ENCODE peak calls at places on chromosome 21, in four cellular contexts. One of them, this sample, is unnamed.

GRCh38 chr21:38159355-38159754 is 97.4 kb upstream of the KCNJ15 start:
- DNase-seq in testis: peak; percentile 84
- DNase-seq in prostate gland: peak; percentile 57
- DNase-seq in sigmoid colon: no peak
- DNase-seq in this sample: no peak

GRCh38 chr21:37551406-37552355 is 185.1 kb downstream of the DYRK1A start:
- DNase-seq in testis: peak; percentile 48
- DNase-seq in prostate gland: no peak
- DNase-seq in sigmoid colon: peak; percentile 76
- DNase-seq in this sample: no peak

GRCh38 chr21:42818328-42818749 is 61.0 kb downstream of the WDR4 start:
- DNase-seq in testis: peak; percentile 83
- DNase-seq in prostate gland: peak; percentile 66
- DNase-seq in sigmoid colon: peak; percentile 79
- DNase-seq in this sample: peak; percentile 92

GRCh38 chr21:35444391-35444790 is 395.3 kb upstream of the RUNX1 start:
- DNase-seq in testis: no peak
- DNase-seq in prostate gland: no peak
- DNase-seq in sigmoid colon: no peak
- DNase-seq in this sample: no peak

GRCh38 chr21:17726047-17726446 is 93.1 kb downstream of the C21orf91 start:
- DNase-seq in testis: no peak
- DNase-seq in prostate gland: no peak
- DNase-seq in sigmoid colon: no peak
- DNase-seq in this sample: no peak

GRCh38 chr21:42515708-42516502 is 2.3 kb downstream of the SLC37A1 start:
- DNase-seq in testis: no peak
- DNase-seq in prostate gland: peak; percentile 79
- DNase-seq in sigmoid colon: peak; percentile 48
- DNase-seq in this sample: peak; percentile 63

GRCh38 chr21:35345954-35346353 is 296.9 kb upstream of the RUNX1 start:
- DNase-seq in testis: no peak
- DNase-seq in prostate gland: no peak
- DNase-seq in sigmoid colon: no peak
- DNase-seq in this sample: no peak

GRCh38 chr21:42809171-42809570 is 70.2 kb downstream of the WDR4 start:
- DNase-seq in testis: no peak
- DNase-seq in prostate gland: no peak
- DNase-seq in sigmoid colon: no peak
- DNase-seq in this sample: no peak

GRCh38 chr21:25863031-25863430 is 128.3 kb downstream of the GABPA start:
- DNase-seq in testis: no peak
- DNase-seq in prostate gland: no peak
- DNase-seq in sigmoid colon: no peak
- DNase-seq in this sample: no peak

GRCh38 chr21:17780539-17780938 is 38.6 kb downstream of the C21orf91 start:
- DNase-seq in testis: no peak
- DNase-seq in prostate gland: no peak
- DNase-seq in sigmoid colon: no peak
- DNase-seq in this sample: no peak

GRCh38 chr21:26144026-26144425 is 26.5 kb downstream of the APP start:
- DNase-seq in testis: no peak
- DNase-seq in prostate gland: no peak
- DNase-seq in sigmoid colon: no peak
- DNase-seq in this sample: no peak

GRCh38 chr21:31410763-31411278 is 66.8 kb upstream of the TIAM1 start:
- DNase-seq in testis: no peak
- DNase-seq in prostate gland: no peak
- DNase-seq in sigmoid colon: no peak
- DNase-seq in this sample: peak; percentile 62

GRCh38 chr21:42524341-42525227 is 10.9 kb downstream of the SLC37A1 start:
- DNase-seq in testis: peak; percentile 67
- DNase-seq in prostate gland: peak; percentile 70
- DNase-seq in sigmoid colon: peak; percentile 89
- DNase-seq in this sample: no peak

GRCh38 chr21:35420658-35421057 is 371.6 kb upstream of the RUNX1 start:
- DNase-seq in testis: no peak
- DNase-seq in prostate gland: no peak
- DNase-seq in sigmoid colon: no peak
- DNase-seq in this sample: no peak

GRCh38 chr21:26587621-26588260 is 14.7 kb upstream of the CYYR1 start:
- DNase-seq in testis: no peak
- DNase-seq in prostate gland: no peak
- DNase-seq in sigmoid colon: no peak
- DNase-seq in this sample: no peak

GRCh38 chr21:46060596-46061061 is 37.3 kb upstream of the COL6A2 start:
- DNase-seq in testis: peak; percentile 73
- DNase-seq in prostate gland: no peak
- DNase-seq in sigmoid colon: peak; percentile 95
- DNase-seq in this sample: peak; percentile 95
- TF ChIP-seq POLR2A in testis: no peak
- TF ChIP-seq POLR2A in prostate gland: no peak
- TF ChIP-seq POLR2A in sigmoid colon: no peak
- TF ChIP-seq POLR2A in this sample: no peak

DNA sequence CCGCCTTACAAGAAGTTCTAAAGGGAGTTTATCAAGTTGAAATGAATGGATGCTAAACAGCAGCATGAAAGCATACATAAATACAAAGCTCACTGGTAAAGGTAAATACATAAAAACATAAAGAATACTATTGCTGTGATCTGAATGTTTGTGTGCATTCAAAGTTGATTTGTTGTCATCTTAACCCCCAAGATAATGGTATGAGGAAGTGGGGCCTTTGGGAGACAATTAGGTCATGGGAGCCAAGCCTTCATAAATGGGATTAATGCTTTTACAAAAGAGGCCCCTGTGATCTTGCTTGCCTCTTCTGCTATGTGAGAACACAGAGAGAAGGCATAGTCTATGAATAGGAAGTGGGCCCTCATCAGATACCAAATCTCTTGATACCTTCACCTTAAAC is 209.0 kb upstream of the SAMSN1 start:
- DNase-seq in testis: no peak
- DNase-seq in prostate gland: no peak
- DNase-seq in sigmoid colon: no peak
- DNase-seq in this sample: no peak
- TF ChIP-seq POLR2A in testis: no peak
- TF ChIP-seq POLR2A in prostate gland: no peak
- TF ChIP-seq POLR2A in sigmoid colon: no peak
- TF ChIP-seq POLR2A in this sample: no peak

DNA sequence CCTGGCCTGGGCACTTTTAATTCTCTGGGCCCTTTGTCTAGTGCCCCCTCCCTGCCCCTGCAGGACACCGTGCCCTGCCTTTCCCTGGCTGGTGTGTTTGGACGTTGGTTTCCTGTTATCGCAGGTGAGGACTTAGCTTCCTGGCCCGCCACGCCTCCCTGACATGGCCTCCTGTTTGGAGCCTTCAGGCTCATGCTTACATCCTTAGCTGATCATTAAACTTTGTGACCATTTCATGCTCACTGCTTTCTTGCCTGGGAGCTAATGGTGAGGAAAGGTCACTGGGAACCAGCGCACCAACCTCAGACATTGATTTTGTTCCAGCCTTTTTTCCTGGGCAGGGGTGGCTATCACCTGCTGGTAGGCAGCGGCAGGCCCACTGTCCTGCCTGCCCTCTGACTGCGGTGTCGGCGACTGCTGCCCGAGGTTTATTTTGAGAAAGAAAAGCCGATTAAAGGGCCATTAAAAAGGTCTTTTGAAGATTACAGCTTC is 3.7 kb downstream of the PFKL start:
- DNase-seq in testis: no peak
- DNase-seq in prostate gland: no peak
- DNase-seq in sigmoid colon: no peak
- DNase-seq in this sample: no peak
- TF ChIP-seq POLR2A in testis: no peak
- TF ChIP-seq POLR2A in prostate gland: no peak
- TF ChIP-seq POLR2A in sigmoid colon: no peak
- TF ChIP-seq POLR2A in this sample: no peak

DNA sequence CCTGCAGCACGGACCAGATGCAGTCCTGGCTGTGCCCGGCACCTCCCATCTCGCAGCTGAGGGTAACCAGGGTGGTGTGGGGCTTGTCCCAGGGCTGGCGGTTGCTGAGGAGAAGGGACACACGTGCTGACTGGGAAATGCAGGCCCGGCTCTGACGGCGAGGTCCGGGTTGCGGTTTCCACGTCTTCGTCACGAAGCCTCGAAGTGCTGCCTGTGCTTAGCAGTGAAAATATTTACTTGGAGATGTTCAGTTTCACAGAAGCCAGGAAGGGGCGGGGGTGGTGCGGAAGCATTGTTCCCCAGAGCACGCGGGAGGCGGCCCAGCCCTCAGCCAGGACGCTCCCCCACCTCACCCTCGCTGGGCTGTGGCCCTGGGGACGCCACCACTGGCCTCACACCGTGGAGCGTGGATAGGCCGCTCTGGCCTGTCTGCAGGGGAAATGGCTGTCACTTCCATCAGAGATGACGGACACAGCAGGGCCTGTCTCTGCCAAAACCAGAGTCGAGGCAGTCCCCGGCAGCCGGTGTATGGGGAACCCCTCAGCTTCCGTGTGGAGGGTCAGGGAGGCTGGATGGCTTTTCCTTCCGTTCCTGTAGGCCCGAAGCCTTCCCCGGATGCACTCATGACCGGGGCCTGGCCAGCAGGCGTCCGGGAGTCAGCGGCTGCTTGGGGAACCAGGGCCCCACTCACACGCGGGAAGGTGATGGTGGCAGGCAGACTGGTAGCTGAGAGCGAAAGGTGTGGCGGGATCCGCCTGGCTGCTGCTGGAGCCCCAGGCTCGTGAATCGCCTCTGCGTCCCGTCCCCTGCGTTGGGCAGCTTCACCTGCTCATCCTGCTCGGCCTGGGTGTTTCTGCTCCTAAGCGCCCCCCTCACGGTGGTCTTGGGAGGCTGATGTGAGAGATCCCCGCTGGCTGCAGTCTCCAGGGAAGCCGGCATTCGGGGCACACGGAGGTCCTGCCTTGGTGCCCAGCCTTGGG is 14.7 kb upstream of the POFUT2 start:
- DNase-seq in testis: peak; percentile 69
- DNase-seq in prostate gland: no peak
- DNase-seq in sigmoid colon: peak; percentile 95
- DNase-seq in this sample: no peak
- TF ChIP-seq POLR2A in testis: no peak
- TF ChIP-seq POLR2A in prostate gland: no peak
- TF ChIP-seq POLR2A in sigmoid colon: no peak
- TF ChIP-seq POLR2A in this sample: no peak

DNA sequence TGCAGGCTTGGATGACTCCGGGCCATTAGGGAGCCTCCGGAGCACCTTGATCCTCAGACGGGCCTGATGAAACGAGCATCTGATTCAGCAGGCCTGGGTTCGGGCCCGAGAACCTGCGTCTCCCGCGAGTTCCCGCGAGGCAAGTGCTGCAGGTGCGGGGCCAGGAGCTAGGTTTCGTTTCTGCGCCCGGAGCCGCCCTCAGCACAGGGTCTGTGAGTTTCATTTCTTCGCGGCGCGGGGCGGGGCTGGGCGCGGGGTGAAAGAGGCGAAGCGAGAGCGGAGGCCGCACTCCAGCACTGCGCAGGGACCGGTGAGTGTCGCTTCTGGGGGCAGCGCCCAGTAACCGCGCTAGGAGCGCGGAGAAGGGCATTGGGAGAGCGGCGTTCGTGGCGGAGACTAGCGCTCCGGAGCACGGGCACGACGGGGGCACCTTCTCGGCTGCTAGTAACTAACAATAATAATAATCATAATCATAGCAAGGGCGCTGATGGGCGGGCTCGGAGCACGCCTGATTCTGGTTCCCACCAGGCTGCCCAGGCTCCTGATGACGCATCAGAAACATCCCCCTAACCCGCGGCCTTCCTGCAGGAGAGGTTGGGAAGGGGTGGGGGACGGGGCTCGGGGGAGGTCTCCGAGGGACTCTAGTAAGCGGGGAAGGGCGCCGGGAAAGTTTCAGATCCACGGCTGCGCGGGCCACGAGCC is at the start of gene MX1:
- DNase-seq in testis: peak; percentile 70
- DNase-seq in prostate gland: peak; percentile 70
- DNase-seq in sigmoid colon: peak; percentile 84
- DNase-seq in this sample: no peak
- TF ChIP-seq POLR2A in testis: no peak
- TF ChIP-seq POLR2A in prostate gland: peak; percentile 86
- TF ChIP-seq POLR2A in sigmoid colon: peak; percentile 52
- TF ChIP-seq POLR2A in this sample: no peak

GRCh38 chr21:39611547-39612190 is 1.1 kb upstream of the B3GALT5 start:
- DNase-seq in testis: no peak
- DNase-seq in prostate gland: no peak
- DNase-seq in sigmoid colon: no peak
- DNase-seq in this sample: no peak
- TF ChIP-seq POLR2A in testis: no peak
- TF ChIP-seq POLR2A in prostate gland: no peak
- TF ChIP-seq POLR2A in sigmoid colon: no peak
- TF ChIP-seq POLR2A in this sample: no peak

DNA sequence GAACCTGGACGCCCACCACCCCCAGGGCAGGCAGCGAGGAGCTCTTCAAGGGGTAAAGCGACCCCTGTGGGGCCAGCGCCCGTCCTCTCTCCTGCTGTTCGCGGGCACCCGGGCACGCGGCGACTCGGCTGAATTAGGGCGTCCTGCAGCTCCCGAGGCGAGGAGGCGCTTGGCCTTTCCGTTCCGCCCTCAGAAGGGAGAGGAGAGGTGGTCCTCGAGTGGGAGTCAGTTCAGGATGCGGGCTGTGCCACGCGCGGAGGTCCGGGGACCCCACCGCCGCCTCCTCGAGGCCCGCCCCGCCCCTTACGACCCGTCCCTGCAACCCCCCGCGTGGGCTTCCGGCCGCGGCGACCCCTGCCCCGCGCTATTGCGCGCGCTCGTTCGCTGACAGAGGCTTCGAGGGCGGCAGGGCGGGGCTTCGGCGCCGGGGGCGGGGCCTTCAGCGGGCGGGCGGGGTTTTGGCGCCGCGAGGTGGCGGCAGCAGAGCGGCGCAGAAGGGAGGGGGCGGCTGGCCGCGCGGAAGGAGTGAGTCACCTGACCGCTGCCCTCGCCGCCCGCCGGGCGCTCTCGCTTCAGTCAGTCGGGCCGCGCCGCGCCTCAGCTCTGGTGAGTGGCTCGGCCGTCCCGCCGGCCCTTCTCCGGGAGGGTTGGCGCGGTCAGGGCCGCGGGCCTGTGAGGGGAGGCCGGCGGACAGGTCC is at the start of gene BACH1:
- DNase-seq in testis: peak; percentile 92
- DNase-seq in prostate gland: peak; percentile 86
- DNase-seq in sigmoid colon: peak; percentile 95
- DNase-seq in this sample: peak; percentile 82
- TF ChIP-seq POLR2A in testis: peak; percentile 69
- TF ChIP-seq POLR2A in prostate gland: peak; percentile 92
- TF ChIP-seq POLR2A in sigmoid colon: peak; percentile 58
- TF ChIP-seq POLR2A in this sample: peak; percentile 73

GRCh38 chr21:41507521-41508414 is at the start of gene TMPRSS2:
- DNase-seq in testis: no peak
- DNase-seq in prostate gland: peak; percentile 83
- DNase-seq in sigmoid colon: no peak
- DNase-seq in this sample: no peak
- TF ChIP-seq POLR2A in testis: no peak
- TF ChIP-seq POLR2A in prostate gland: peak; percentile 73
- TF ChIP-seq POLR2A in sigmoid colon: no peak
- TF ChIP-seq POLR2A in this sample: no peak

DNA sequence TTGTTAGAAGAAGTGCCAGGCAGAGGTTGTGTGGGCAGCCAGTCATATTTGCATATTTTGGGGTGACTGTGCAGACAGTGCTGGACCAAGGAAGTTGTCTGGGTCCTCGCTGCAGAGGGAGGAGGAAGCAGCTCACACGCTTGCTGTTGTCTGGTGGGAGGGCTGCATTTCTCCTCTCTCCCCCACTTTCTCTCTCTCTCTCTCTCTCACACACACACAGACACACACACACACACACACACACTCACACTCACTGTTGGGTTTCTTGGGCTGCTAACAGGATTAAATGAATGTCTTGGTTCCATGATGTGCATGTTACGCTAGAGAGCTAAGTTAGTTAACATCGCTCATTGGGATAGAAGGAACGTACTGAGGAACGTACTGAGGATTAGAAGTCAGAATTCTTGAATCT is 72.9 kb downstream of the AGPAT3 start:
- DNase-seq in testis: no peak
- DNase-seq in prostate gland: no peak
- DNase-seq in sigmoid colon: no peak
- DNase-seq in this sample: no peak
- TF ChIP-seq POLR2A in testis: no peak
- TF ChIP-seq POLR2A in prostate gland: no peak
- TF ChIP-seq POLR2A in sigmoid colon: no peak
- TF ChIP-seq POLR2A in this sample: no peak

This sample was measured in lower leg skin.